ENCODE peak calls at places on chromosomes 3 and 15, in seven cellular contexts. One of them, this sample, is unnamed.

GRCh38 chr3:188901671-188902331 is 270.0 kb upstream of the TPRG1 start:
- DNase-seq in myocyte: no peak
- DNase-seq in T-helper 9 cell: no peak
- DNase-seq in DMS79: no peak
- DNase-seq in fibroblast of mammary gland: peak; percentile 38
- DNase-seq in naive B cell: no peak
- DNase-seq in iris pigment epithelial cell: no peak
- DNase-seq in this sample: no peak

GRCh38 chr3:39185326-39185958 is 7.0 kb downstream of the XIRP1 start:
- DNase-seq in myocyte: no peak
- DNase-seq in T-helper 9 cell: no peak
- DNase-seq in DMS79: no peak
- DNase-seq in fibroblast of mammary gland: no peak
- DNase-seq in naive B cell: no peak
- DNase-seq in iris pigment epithelial cell: no peak
- DNase-seq in this sample: no peak

GRCh38 chr15:99146661-99147060 is 41.8 kb downstream of the SYNM start:
- DNase-seq in myocyte: peak; percentile 59
- DNase-seq in T-helper 9 cell: no peak
- DNase-seq in DMS79: no peak
- DNase-seq in fibroblast of mammary gland: no peak
- DNase-seq in naive B cell: no peak
- DNase-seq in iris pigment epithelial cell: no peak
- DNase-seq in this sample: no peak

GRCh38 chr3:37256447-37256846 is 82.1 kb upstream of the LRRFIP2 start:
- DNase-seq in myocyte: no peak
- DNase-seq in T-helper 9 cell: no peak
- DNase-seq in DMS79: no peak
- DNase-seq in fibroblast of mammary gland: peak; percentile 35
- DNase-seq in naive B cell: no peak
- DNase-seq in iris pigment epithelial cell: peak; percentile 28
- DNase-seq in this sample: peak; percentile 24

GRCh38 chr3:19013879-19014278 is 134.4 kb upstream of the KCNH8 start:
- DNase-seq in myocyte: no peak
- DNase-seq in T-helper 9 cell: no peak
- DNase-seq in DMS79: no peak
- DNase-seq in fibroblast of mammary gland: no peak
- DNase-seq in naive B cell: no peak
- DNase-seq in iris pigment epithelial cell: no peak
- DNase-seq in this sample: no peak

GRCh38 chr3:13727890-13728289 is 152.0 kb downstream of the WNT7A start:
- DNase-seq in myocyte: no peak
- DNase-seq in T-helper 9 cell: no peak
- DNase-seq in DMS79: no peak
- DNase-seq in fibroblast of mammary gland: no peak
- DNase-seq in naive B cell: no peak
- DNase-seq in iris pigment epithelial cell: no peak
- DNase-seq in this sample: no peak

GRCh38 chr3:102038477-102039142 is 189.3 kb downstream of the NFKBIZ start:
- DNase-seq in myocyte: peak; percentile 46
- DNase-seq in T-helper 9 cell: no peak
- DNase-seq in DMS79: no peak
- DNase-seq in fibroblast of mammary gland: no peak
- DNase-seq in naive B cell: peak; percentile 65
- DNase-seq in iris pigment epithelial cell: no peak
- DNase-seq in this sample: no peak

GRCh38 chr3:195263193-195263924 is 7.6 kb downstream of the XXYLT1 start:
- DNase-seq in myocyte: no peak
- DNase-seq in T-helper 9 cell: no peak
- DNase-seq in DMS79: no peak
- DNase-seq in fibroblast of mammary gland: no peak
- DNase-seq in naive B cell: no peak
- DNase-seq in iris pigment epithelial cell: peak; percentile 26
- DNase-seq in this sample: no peak

GRCh38 chr3:52446631-52447511 is 2.0 kb upstream of the SEMA3G start:
- DNase-seq in myocyte: peak; percentile 78
- DNase-seq in T-helper 9 cell: peak; percentile 65
- DNase-seq in DMS79: peak; percentile 5
- DNase-seq in fibroblast of mammary gland: peak; percentile 53
- DNase-seq in naive B cell: peak; percentile 70
- DNase-seq in iris pigment epithelial cell: peak; percentile 31
- DNase-seq in this sample: peak; percentile 76

GRCh38 chr15:65724479-65724878 is 67.6 kb downstream of the DENND4A start:
- DNase-seq in myocyte: no peak
- DNase-seq in T-helper 9 cell: no peak
- DNase-seq in DMS79: no peak
- DNase-seq in fibroblast of mammary gland: no peak
- DNase-seq in naive B cell: no peak
- DNase-seq in iris pigment epithelial cell: no peak
- DNase-seq in this sample: no peak

GRCh38 chr15:91787198-91787597 is 66.3 kb upstream of the SLCO3A1 start:
- DNase-seq in myocyte: no peak
- DNase-seq in T-helper 9 cell: no peak
- DNase-seq in DMS79: no peak
- DNase-seq in fibroblast of mammary gland: no peak
- DNase-seq in naive B cell: no peak
- DNase-seq in iris pigment epithelial cell: no peak
- DNase-seq in this sample: no peak

GRCh38 chr15:38668433-38669159 is 104.0 kb upstream of the RASGRP1 start:
- DNase-seq in myocyte: no peak
- DNase-seq in T-helper 9 cell: no peak
- DNase-seq in DMS79: no peak
- DNase-seq in fibroblast of mammary gland: no peak
- DNase-seq in naive B cell: no peak
- DNase-seq in iris pigment epithelial cell: no peak
- DNase-seq in this sample: peak; percentile 16

GRCh38 chr3:180466401-180467005 is 135.5 kb upstream of the TTC14 start:
- DNase-seq in myocyte: no peak
- DNase-seq in T-helper 9 cell: no peak
- DNase-seq in DMS79: no peak
- DNase-seq in fibroblast of mammary gland: peak; percentile 30
- DNase-seq in naive B cell: no peak
- DNase-seq in iris pigment epithelial cell: no peak
- DNase-seq in this sample: no peak

GRCh38 chr3:138914870-138915502 is 32.0 kb downstream of the FOXL2 start:
- DNase-seq in myocyte: no peak
- DNase-seq in T-helper 9 cell: no peak
- DNase-seq in DMS79: no peak
- DNase-seq in fibroblast of mammary gland: peak; percentile 71
- DNase-seq in naive B cell: no peak
- DNase-seq in iris pigment epithelial cell: peak; percentile 57
- DNase-seq in this sample: no peak

GRCh38 chr3:39189648-39190269 is 2.6 kb downstream of the XIRP1 start:
- DNase-seq in myocyte: peak; percentile 73
- DNase-seq in T-helper 9 cell: peak; percentile 36
- DNase-seq in DMS79: peak; percentile 22
- DNase-seq in fibroblast of mammary gland: peak; percentile 67
- DNase-seq in naive B cell: peak; percentile 65
- DNase-seq in iris pigment epithelial cell: peak; percentile 65
- DNase-seq in this sample: peak; percentile 72

GRCh38 chr3:125055913-125056705 is at the start of gene HEG1:
- DNase-seq in myocyte: peak; percentile 87
- DNase-seq in T-helper 9 cell: peak; percentile 72
- DNase-seq in DMS79: no peak
- DNase-seq in fibroblast of mammary gland: peak; percentile 77
- DNase-seq in naive B cell: peak; percentile 63
- DNase-seq in iris pigment epithelial cell: peak; percentile 88
- DNase-seq in this sample: peak; percentile 83

GRCh38 chr3:10519236-10519635 is 13.8 kb upstream of the ATP2B2 start:
- DNase-seq in myocyte: no peak
- DNase-seq in T-helper 9 cell: no peak
- DNase-seq in DMS79: no peak
- DNase-seq in fibroblast of mammary gland: no peak
- DNase-seq in naive B cell: no peak
- DNase-seq in iris pigment epithelial cell: no peak
- DNase-seq in this sample: no peak

GRCh38 chr3:112647122-112647521 is 6.2 kb upstream of the CCDC80 start:
- DNase-seq in myocyte: peak; percentile 83
- DNase-seq in T-helper 9 cell: no peak
- DNase-seq in DMS79: no peak
- DNase-seq in fibroblast of mammary gland: peak; percentile 85
- DNase-seq in naive B cell: no peak
- DNase-seq in iris pigment epithelial cell: peak; percentile 93
- DNase-seq in this sample: no peak

GRCh38 chr15:67091073-67091965 is 25.9 kb downstream of the SMAD3 start:
- DNase-seq in myocyte: peak; percentile 95
- DNase-seq in T-helper 9 cell: peak; percentile 62
- DNase-seq in DMS79: no peak
- DNase-seq in fibroblast of mammary gland: peak; percentile 97
- DNase-seq in naive B cell: peak; percentile 64
- DNase-seq in iris pigment epithelial cell: peak; percentile 99
- DNase-seq in this sample: no peak

GRCh38 chr3:98551754-98552153 is 20.0 kb downstream of the GPR15 start:
- DNase-seq in myocyte: no peak
- DNase-seq in T-helper 9 cell: no peak
- DNase-seq in DMS79: no peak
- DNase-seq in fibroblast of mammary gland: no peak
- DNase-seq in naive B cell: no peak
- DNase-seq in iris pigment epithelial cell: no peak
- DNase-seq in this sample: no peak

GRCh38 chr3:149908558-149908957 is 62.1 kb downstream of the PFN2 start:
- DNase-seq in myocyte: no peak
- DNase-seq in T-helper 9 cell: no peak
- DNase-seq in DMS79: no peak
- DNase-seq in fibroblast of mammary gland: no peak
- DNase-seq in naive B cell: no peak
- DNase-seq in iris pigment epithelial cell: no peak
- DNase-seq in this sample: peak; percentile 67

GRCh38 chr3:46929324-46929723 is 47.2 kb downstream of the CCDC12 start:
- DNase-seq in myocyte: peak; percentile 65
- DNase-seq in T-helper 9 cell: no peak
- DNase-seq in DMS79: no peak
- DNase-seq in fibroblast of mammary gland: no peak
- DNase-seq in naive B cell: peak; percentile 54
- DNase-seq in iris pigment epithelial cell: no peak
- DNase-seq in this sample: no peak

GRCh38 chr3:67384790-67385397 is 269.5 kb downstream of the SUCLG2 start:
- DNase-seq in myocyte: no peak
- DNase-seq in T-helper 9 cell: peak; percentile 11
- DNase-seq in DMS79: no peak
- DNase-seq in fibroblast of mammary gland: peak; percentile 63
- DNase-seq in naive B cell: no peak
- DNase-seq in iris pigment epithelial cell: peak; percentile 70
- DNase-seq in this sample: peak; percentile 81

GRCh38 chr3:187926620-187927019 is 181.4 kb upstream of the BCL6 start:
- DNase-seq in myocyte: no peak
- DNase-seq in T-helper 9 cell: no peak
- DNase-seq in DMS79: no peak
- DNase-seq in fibroblast of mammary gland: no peak
- DNase-seq in naive B cell: no peak
- DNase-seq in iris pigment epithelial cell: no peak
- DNase-seq in this sample: no peak

GRCh38 chr15:28942521-28943035 is 56.8 kb downstream of the APBA2 start:
- DNase-seq in myocyte: no peak
- DNase-seq in T-helper 9 cell: no peak
- DNase-seq in DMS79: no peak
- DNase-seq in fibroblast of mammary gland: no peak
- DNase-seq in naive B cell: no peak
- DNase-seq in iris pigment epithelial cell: no peak
- DNase-seq in this sample: no peak

GRCh38 chr15:66859688-66860253 is 157.7 kb downstream of the SMAD6 start:
- DNase-seq in myocyte: no peak
- DNase-seq in T-helper 9 cell: no peak
- DNase-seq in DMS79: no peak
- DNase-seq in fibroblast of mammary gland: no peak
- DNase-seq in naive B cell: no peak
- DNase-seq in iris pigment epithelial cell: no peak
- DNase-seq in this sample: no peak

GRCh38 chr3:142886938-142887337 is 1.9 kb downstream of the PCOLCE2 start:
- DNase-seq in myocyte: no peak
- DNase-seq in T-helper 9 cell: no peak
- DNase-seq in DMS79: no peak
- DNase-seq in fibroblast of mammary gland: peak; percentile 80
- DNase-seq in naive B cell: no peak
- DNase-seq in iris pigment epithelial cell: peak; percentile 73
- DNase-seq in this sample: no peak

GRCh38 chr3:188583476-188584161 is 429.7 kb downstream of the LPP start:
- DNase-seq in myocyte: no peak
- DNase-seq in T-helper 9 cell: no peak
- DNase-seq in DMS79: no peak
- DNase-seq in fibroblast of mammary gland: peak; percentile 18
- DNase-seq in naive B cell: no peak
- DNase-seq in iris pigment epithelial cell: peak; percentile 57
- DNase-seq in this sample: no peak

GRCh38 chr15:57732526-57733331 is 26.2 kb downstream of the POLR2M start:
- DNase-seq in myocyte: peak; percentile 74
- DNase-seq in T-helper 9 cell: peak; percentile 26
- DNase-seq in DMS79: no peak
- DNase-seq in fibroblast of mammary gland: peak; percentile 68
- DNase-seq in naive B cell: peak; percentile 9
- DNase-seq in iris pigment epithelial cell: peak; percentile 55
- DNase-seq in this sample: peak; percentile 59

GRCh38 chr3:69359916-69360315 is 26.0 kb downstream of the FRMD4B start:
- DNase-seq in myocyte: no peak
- DNase-seq in T-helper 9 cell: no peak
- DNase-seq in DMS79: no peak
- DNase-seq in fibroblast of mammary gland: no peak
- DNase-seq in naive B cell: no peak
- DNase-seq in iris pigment epithelial cell: no peak
- DNase-seq in this sample: no peak

GRCh38 chr15:62067448-62068044 is 769 bp downstream of the C2CD4A start:
- DNase-seq in myocyte: no peak
- DNase-seq in T-helper 9 cell: peak; percentile 4
- DNase-seq in DMS79: no peak
- DNase-seq in fibroblast of mammary gland: no peak
- DNase-seq in naive B cell: no peak
- DNase-seq in iris pigment epithelial cell: no peak
- DNase-seq in this sample: peak; percentile 31

GRCh38 chr3:47414161-47414564 is 33.3 kb downstream of the PTPN23 start:
- DNase-seq in myocyte: no peak
- DNase-seq in T-helper 9 cell: no peak
- DNase-seq in DMS79: no peak
- DNase-seq in fibroblast of mammary gland: no peak
- DNase-seq in naive B cell: no peak
- DNase-seq in iris pigment epithelial cell: no peak
- DNase-seq in this sample: no peak

GRCh38 chr15:96171842-96172241 is 158.7 kb upstream of the NR2F2 start:
- DNase-seq in myocyte: no peak
- DNase-seq in T-helper 9 cell: no peak
- DNase-seq in DMS79: no peak
- DNase-seq in fibroblast of mammary gland: no peak
- DNase-seq in naive B cell: no peak
- DNase-seq in iris pigment epithelial cell: peak; percentile 69
- DNase-seq in this sample: no peak

This sample was measured in WERI-Rb-1.